ENCODE peak calls at places on chromosomes 1 and 21, in six cellular contexts. B is SHP77; Z is NCI-H2081; C is activated CD4-positive, alpha-beta T cell treated with anti-CD3 and anti-CD28 coated beads, Interleukin-2, amount 50 U/mL, for 1 hour; Y is 8988T; O is HTR-8/SVneo. G is an unnamed sample.

GRCh38 chr1:24110642-24111263 is 1.2 kb downstream of the MYOM3 start:
- DNase-seq in Z (no peak), B (no peak), C (no peak), O (no peak), Y (no peak), G (no peak)

GRCh38 chr1:246907472-246907871 is 24.3 kb downstream of the AHCTF1 start:
- DNase-seq in B (peak), C (no peak), Z (peak), O (no peak), Y (no peak), G (no peak)

GRCh38 chr1:9233241-9233941 is 1.2 kb upstream of the H6PD start:
- DNase-seq in Z (no peak), O (no peak), C (no peak), B (peak), Y (no peak), G (no peak)

GRCh38 chr1:99600782-99601181 is 45.1 kb upstream of the PALMD start:
- DNase-seq in Y (no peak), B (no peak), C (no peak), O (no peak), Z (no peak), G (no peak)

GRCh38 chr1:46017876-46018503 is 114.4 kb downstream of the PIK3R3 start:
- DNase-seq in Z (no peak), Y (no peak), O (no peak), C (no peak), B (no peak), G (no peak)

GRCh38 chr21:42864812-42865211 is 14.5 kb downstream of the WDR4 start:
- DNase-seq in Y (no peak), O (no peak), C (no peak), Z (no peak), B (no peak), G (no peak)

GRCh38 chr1:204904228-204904810 is 33.7 kb downstream of the NFASC start:
- DNase-seq in C (no peak), Y (no peak), B (no peak), Z (no peak), O (no peak), G (no peak)

GRCh38 chr21:42373908-42374455 is 7.6 kb upstream of the TFF1 start:
- DNase-seq in Y (no peak), C (no peak), Z (no peak), B (no peak), O (no peak), G (no peak)

GRCh38 chr1:162276493-162276892 is 100.2 kb downstream of the SPATA46 start:
- DNase-seq in C (no peak), O (peak), Z (peak), B (peak), Y (no peak), G (no peak)

GRCh38 chr21:45026066-45026745 is 48.2 kb upstream of the ADARB1 start:
- DNase-seq in Y (no peak), C (no peak), Z (no peak), O (no peak), B (no peak), G (no peak)

GRCh38 chr1:113390871-113391642 is 742 bp downstream of the MAGI3 start:
- DNase-seq in Y (no peak), C (peak), Z (peak), B (peak), O (no peak), G (no peak)

GRCh38 chr21:40074198-40074597 is 207.0 kb downstream of the PCP4 start:
- DNase-seq in Z (no peak), Y (no peak), C (no peak), O (no peak), B (no peak), G (no peak)

GRCh38 chr1:81695741-81696140 is 105.0 kb upstream of the ADGRL2 start:
- DNase-seq in O (no peak), C (no peak), B (no peak), Y (no peak), Z (no peak), G (peak)